ENCODE peak calls at places on chromosomes 1 and 21, in eight cellular contexts. One of them, this sample, is unnamed.

GRCh38 chr1:192831706-192832355 is 23.0 kb downstream of the RGS2 start:
- DNase-seq in body of pancreas: no peak
- DNase-seq in NB4: no peak
- DNase-seq in A549: no peak
- DNase-seq in gastrocnemius medialis: no peak
- DNase-seq in transverse colon: no peak
- DNase-seq in endothelial cell of umbilical vein: no peak
- DNase-seq in tibial nerve: no peak
- DNase-seq in this sample: no peak

GRCh38 chr1:213273546-213273945 is 222.5 kb downstream of the RPS6KC1 start:
- DNase-seq in A549: no peak
- DNase-seq in tibial nerve: no peak
- DNase-seq in transverse colon: no peak
- DNase-seq in endothelial cell of umbilical vein: no peak
- DNase-seq in body of pancreas: no peak
- DNase-seq in gastrocnemius medialis: no peak
- DNase-seq in NB4: no peak
- DNase-seq in this sample: no peak

GRCh38 chr21:31282095-31282709 is 61.9 kb downstream of the TIAM1 start:
- DNase-seq in gastrocnemius medialis: peak
- DNase-seq in A549: no peak
- DNase-seq in tibial nerve: no peak
- DNase-seq in endothelial cell of umbilical vein: no peak
- DNase-seq in NB4: no peak
- DNase-seq in body of pancreas: no peak
- DNase-seq in transverse colon: peak
- DNase-seq in this sample: no peak

GRCh38 chr1:160411963-160412362 is 11.6 kb downstream of the VANGL2 start:
- DNase-seq in gastrocnemius medialis: no peak
- DNase-seq in endothelial cell of umbilical vein: no peak
- DNase-seq in body of pancreas: no peak
- DNase-seq in tibial nerve: no peak
- DNase-seq in NB4: no peak
- DNase-seq in transverse colon: no peak
- DNase-seq in A549: no peak
- DNase-seq in this sample: no peak

GRCh38 chr1:220011620-220012019 is 34.7 kb downstream of the EPRS1 start:
- DNase-seq in A549: no peak
- DNase-seq in tibial nerve: no peak
- DNase-seq in transverse colon: no peak
- DNase-seq in NB4: no peak
- DNase-seq in body of pancreas: no peak
- DNase-seq in endothelial cell of umbilical vein: no peak
- DNase-seq in gastrocnemius medialis: no peak
- DNase-seq in this sample: no peak

GRCh38 chr1:94926915-94927404 is at the start of gene CNN3:
- DNase-seq in gastrocnemius medialis: peak
- DNase-seq in body of pancreas: peak
- DNase-seq in NB4: no peak
- DNase-seq in tibial nerve: peak
- DNase-seq in A549: peak
- DNase-seq in endothelial cell of umbilical vein: peak
- DNase-seq in transverse colon: peak
- DNase-seq in this sample: peak

GRCh38 chr21:28960245-28960644 is 32.4 kb downstream of the LTN1 start:
- DNase-seq in gastrocnemius medialis: no peak
- DNase-seq in A549: no peak
- DNase-seq in endothelial cell of umbilical vein: no peak
- DNase-seq in tibial nerve: no peak
- DNase-seq in body of pancreas: no peak
- DNase-seq in NB4: no peak
- DNase-seq in transverse colon: no peak
- DNase-seq in this sample: no peak

GRCh38 chr1:66460776-66461175 is 73.2 kb upstream of the SGIP1 start:
- DNase-seq in tibial nerve: no peak
- DNase-seq in gastrocnemius medialis: no peak
- DNase-seq in NB4: no peak
- DNase-seq in body of pancreas: no peak
- DNase-seq in endothelial cell of umbilical vein: no peak
- DNase-seq in A549: no peak
- DNase-seq in transverse colon: no peak
- DNase-seq in this sample: no peak

GRCh38 chr1:174157157-174157806 is 2.0 kb upstream of the RABGAP1L start:
- DNase-seq in NB4: no peak
- DNase-seq in transverse colon: no peak
- DNase-seq in A549: no peak
- DNase-seq in gastrocnemius medialis: no peak
- DNase-seq in endothelial cell of umbilical vein: no peak
- DNase-seq in body of pancreas: no peak
- DNase-seq in tibial nerve: no peak
- DNase-seq in this sample: no peak

GRCh38 chr1:34057347-34057746 is 107.7 kb downstream of the CSMD2 start:
- DNase-seq in A549: no peak
- DNase-seq in transverse colon: no peak
- DNase-seq in NB4: no peak
- DNase-seq in body of pancreas: no peak
- DNase-seq in endothelial cell of umbilical vein: no peak
- DNase-seq in gastrocnemius medialis: no peak
- DNase-seq in tibial nerve: no peak
- DNase-seq in this sample: no peak

GRCh38 chr1:112594208-112594876 is 24.6 kb downstream of the ST7L start:
- DNase-seq in tibial nerve: no peak
- DNase-seq in endothelial cell of umbilical vein: no peak
- DNase-seq in gastrocnemius medialis: no peak
- DNase-seq in transverse colon: no peak
- DNase-seq in body of pancreas: no peak
- DNase-seq in A549: no peak
- DNase-seq in NB4: no peak
- DNase-seq in this sample: no peak

GRCh38 chr1:189149547-189150375 is 1327.9 kb downstream of the BRINP3 start:
- DNase-seq in body of pancreas: peak
- DNase-seq in NB4: peak
- DNase-seq in gastrocnemius medialis: no peak
- DNase-seq in A549: peak
- DNase-seq in endothelial cell of umbilical vein: no peak
- DNase-seq in tibial nerve: no peak
- DNase-seq in transverse colon: no peak
- DNase-seq in this sample: no peak
- TF ChIP-seq CTCF in body of pancreas: no peak
- TF ChIP-seq CTCF in NB4: no peak
- TF ChIP-seq CTCF in gastrocnemius medialis: no peak
- TF ChIP-seq CTCF in A549: peak
- TF ChIP-seq CTCF in endothelial cell of umbilical vein: no peak
- TF ChIP-seq CTCF in tibial nerve: no peak
- TF ChIP-seq CTCF in transverse colon: no peak
- TF ChIP-seq CTCF in this sample: no peak

GRCh38 chr1:185733818-185734709 is at the start of gene HMCN1:
- DNase-seq in endothelial cell of umbilical vein: peak
- DNase-seq in A549: peak
- DNase-seq in transverse colon: peak
- DNase-seq in NB4: peak
- DNase-seq in gastrocnemius medialis: peak
- DNase-seq in tibial nerve: peak
- DNase-seq in body of pancreas: peak
- DNase-seq in this sample: peak
- TF ChIP-seq POLR2A in endothelial cell of umbilical vein: no peak
- TF ChIP-seq POLR2A in A549: no peak
- TF ChIP-seq POLR2A in transverse colon: peak
- TF ChIP-seq POLR2A in NB4: no peak
- TF ChIP-seq POLR2A in gastrocnemius medialis: peak
- TF ChIP-seq POLR2A in tibial nerve: no peak
- TF ChIP-seq POLR2A in body of pancreas: peak
- TF ChIP-seq POLR2A in this sample: peak

GRCh38 chr1:77825356-77825709 is 45.9 kb downstream of the MIGA1 start:
- DNase-seq in transverse colon: peak
- DNase-seq in A549: peak
- DNase-seq in gastrocnemius medialis: peak
- DNase-seq in NB4: peak
- DNase-seq in tibial nerve: no peak
- DNase-seq in endothelial cell of umbilical vein: peak
- DNase-seq in body of pancreas: peak
- DNase-seq in this sample: no peak
- TF ChIP-seq CTCF in transverse colon: peak
- TF ChIP-seq CTCF in A549: peak
- TF ChIP-seq CTCF in gastrocnemius medialis: no peak
- TF ChIP-seq CTCF in NB4: no peak
- TF ChIP-seq CTCF in tibial nerve: no peak
- TF ChIP-seq CTCF in endothelial cell of umbilical vein: no peak
- TF ChIP-seq CTCF in body of pancreas: peak
- TF ChIP-seq CTCF in this sample: no peak

GRCh38 chr1:229342305-229342901 is 444 bp downstream of the CCSAP start:
- DNase-seq in endothelial cell of umbilical vein: peak
- DNase-seq in gastrocnemius medialis: peak
- DNase-seq in body of pancreas: peak
- DNase-seq in A549: peak
- DNase-seq in NB4: peak
- DNase-seq in transverse colon: peak
- DNase-seq in tibial nerve: peak
- DNase-seq in this sample: peak
- TF ChIP-seq POLR2A in endothelial cell of umbilical vein: peak
- TF ChIP-seq POLR2A in gastrocnemius medialis: peak
- TF ChIP-seq POLR2A in body of pancreas: peak
- TF ChIP-seq POLR2A in A549: peak
- TF ChIP-seq POLR2A in NB4: peak
- TF ChIP-seq POLR2A in transverse colon: peak
- TF ChIP-seq POLR2A in tibial nerve: no peak
- TF ChIP-seq POLR2A in this sample: no peak

DNA sequence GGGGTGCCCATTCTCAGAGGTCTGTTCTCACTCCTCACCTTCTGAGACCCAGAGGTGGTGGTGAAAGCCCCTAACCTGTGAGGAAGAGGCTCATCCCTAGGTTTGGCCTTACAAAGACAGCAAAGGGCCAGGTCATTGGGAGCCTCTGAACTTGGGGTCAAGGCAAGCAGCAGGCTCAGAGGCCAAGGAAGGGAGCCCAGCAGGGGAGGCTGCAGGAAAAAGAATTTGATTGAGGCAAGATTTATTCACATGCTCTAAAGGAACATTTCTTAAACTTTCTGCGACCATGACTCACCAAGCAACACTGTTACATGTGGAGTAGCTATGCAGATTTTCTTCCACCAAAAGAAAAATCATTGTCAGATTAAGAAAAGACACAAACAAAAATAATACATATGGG is 132.5 kb upstream of the SYT6 start:
- DNase-seq in endothelial cell of umbilical vein: no peak
- DNase-seq in NB4: no peak
- DNase-seq in gastrocnemius medialis: no peak
- DNase-seq in tibial nerve: no peak
- DNase-seq in body of pancreas: no peak
- DNase-seq in A549: no peak
- DNase-seq in transverse colon: no peak
- DNase-seq in this sample: no peak
- TF ChIP-seq CTCF in endothelial cell of umbilical vein: no peak
- TF ChIP-seq CTCF in NB4: no peak
- TF ChIP-seq CTCF in gastrocnemius medialis: no peak
- TF ChIP-seq CTCF in tibial nerve: no peak
- TF ChIP-seq CTCF in body of pancreas: no peak
- TF ChIP-seq CTCF in A549: no peak
- TF ChIP-seq CTCF in transverse colon: no peak
- TF ChIP-seq CTCF in this sample: no peak

GRCh38 chr1:236524142-236524891 is 535 bp downstream of the LGALS8 start:
- DNase-seq in tibial nerve: no peak
- DNase-seq in transverse colon: peak
- DNase-seq in NB4: peak
- DNase-seq in endothelial cell of umbilical vein: peak
- DNase-seq in body of pancreas: peak
- DNase-seq in gastrocnemius medialis: peak
- DNase-seq in A549: peak
- DNase-seq in this sample: no peak
- TF ChIP-seq POLR2A in tibial nerve: no peak
- TF ChIP-seq POLR2A in transverse colon: peak
- TF ChIP-seq POLR2A in NB4: no peak
- TF ChIP-seq POLR2A in endothelial cell of umbilical vein: peak
- TF ChIP-seq POLR2A in body of pancreas: peak
- TF ChIP-seq POLR2A in gastrocnemius medialis: no peak
- TF ChIP-seq POLR2A in A549: no peak
- TF ChIP-seq POLR2A in this sample: no peak

DNA sequence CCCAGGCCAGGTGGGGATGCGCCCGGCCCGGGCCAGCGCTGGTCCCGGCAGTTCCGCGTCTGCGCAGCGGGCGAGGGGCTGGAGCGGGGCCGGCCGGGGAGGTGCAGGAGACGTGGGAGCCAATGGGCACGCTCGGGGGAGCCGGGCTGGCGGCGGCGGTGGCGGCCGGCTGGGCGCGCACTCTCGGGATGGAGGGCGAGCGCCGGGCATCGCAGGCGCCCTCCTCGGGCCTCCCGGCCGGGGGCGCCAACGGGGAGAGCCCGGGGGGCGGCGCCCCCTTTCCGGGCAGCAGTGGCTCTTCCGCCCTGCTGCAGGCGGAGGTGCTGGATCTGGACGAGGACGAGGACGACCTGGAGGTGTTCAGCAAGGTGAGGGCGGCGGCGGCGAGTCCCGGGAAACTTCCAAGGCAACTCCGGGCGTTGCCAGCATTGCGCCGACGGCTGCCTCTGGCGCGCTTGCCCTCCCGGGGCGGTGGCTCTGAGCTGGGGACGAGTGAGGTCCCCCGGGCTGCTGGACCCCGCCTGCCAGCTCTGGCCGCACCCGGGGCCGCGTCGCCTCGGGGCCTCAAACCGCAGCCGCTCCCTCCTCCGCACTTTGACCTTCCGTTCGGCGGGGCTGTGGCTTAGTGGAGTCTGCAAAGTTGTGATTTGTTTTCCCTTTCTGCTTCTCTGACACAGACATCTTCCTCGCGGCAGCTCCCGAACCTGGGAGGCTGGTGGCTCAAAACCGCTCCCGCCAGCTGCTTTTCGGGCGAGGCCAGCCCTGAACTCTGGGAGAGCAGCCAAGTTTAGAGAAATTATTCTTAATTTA is at the start of gene SNX7:
- DNase-seq in gastrocnemius medialis: peak
- DNase-seq in endothelial cell of umbilical vein: peak
- DNase-seq in NB4: peak
- DNase-seq in A549: peak
- DNase-seq in tibial nerve: peak
- DNase-seq in body of pancreas: peak
- DNase-seq in transverse colon: peak
- DNase-seq in this sample: peak
- TF ChIP-seq CTCF in gastrocnemius medialis: no peak
- TF ChIP-seq CTCF in endothelial cell of umbilical vein: no peak
- TF ChIP-seq CTCF in NB4: no peak
- TF ChIP-seq CTCF in A549: peak
- TF ChIP-seq CTCF in tibial nerve: peak
- TF ChIP-seq CTCF in body of pancreas: peak
- TF ChIP-seq CTCF in transverse colon: peak
- TF ChIP-seq CTCF in this sample: no peak